ENCODE peak calls at places on chromosome 5, in eight cellular contexts. One of them, this sample, is unnamed.

GRCh38 chr5:168128556-168128955 is 162.9 kb upstream of the WWC1 start:
- DNase-seq in GM12865: no peak
- DNase-seq in HFFc6: no peak
- DNase-seq in fibroblast of pulmonary artery: no peak
- DNase-seq in uterus: no peak
- DNase-seq in heart left ventricle: peak; percentile 35
- DNase-seq in nephron progenitor cell: no peak
- DNase-seq in heart right ventricle: no peak
- DNase-seq in this sample: no peak

GRCh38 chr5:36180556-36181350 is 28.8 kb downstream of the SKP2 start:
- DNase-seq in GM12865: no peak
- DNase-seq in HFFc6: no peak
- DNase-seq in fibroblast of pulmonary artery: no peak
- DNase-seq in uterus: no peak
- DNase-seq in heart left ventricle: no peak
- DNase-seq in nephron progenitor cell: no peak
- DNase-seq in heart right ventricle: no peak
- DNase-seq in this sample: no peak

GRCh38 chr5:10987881-10988504 is 227.0 kb upstream of the DAP start:
- DNase-seq in GM12865: peak; percentile 85
- DNase-seq in HFFc6: no peak
- DNase-seq in fibroblast of pulmonary artery: peak; percentile 3
- DNase-seq in uterus: peak; percentile 16
- DNase-seq in heart left ventricle: peak; percentile 74
- DNase-seq in nephron progenitor cell: peak; percentile 86
- DNase-seq in heart right ventricle: peak; percentile 75
- DNase-seq in this sample: peak; percentile 90

GRCh38 chr5:120644516-120644915 is 180.4 kb downstream of the PRR16 start:
- DNase-seq in GM12865: no peak
- DNase-seq in HFFc6: no peak
- DNase-seq in fibroblast of pulmonary artery: peak; percentile 2
- DNase-seq in uterus: no peak
- DNase-seq in heart left ventricle: no peak
- DNase-seq in nephron progenitor cell: no peak
- DNase-seq in heart right ventricle: no peak
- DNase-seq in this sample: no peak

GRCh38 chr5:102421647-102422046 is 77.2 kb downstream of the SLCO6A1 start:
- DNase-seq in GM12865: peak; percentile 8
- DNase-seq in HFFc6: no peak
- DNase-seq in fibroblast of pulmonary artery: no peak
- DNase-seq in uterus: no peak
- DNase-seq in heart left ventricle: no peak
- DNase-seq in nephron progenitor cell: no peak
- DNase-seq in heart right ventricle: no peak
- DNase-seq in this sample: no peak

GRCh38 chr5:142769251-142769792 is 855 bp upstream of the ARHGAP26 start:
- DNase-seq in GM12865: no peak
- DNase-seq in HFFc6: no peak
- DNase-seq in fibroblast of pulmonary artery: no peak
- DNase-seq in uterus: no peak
- DNase-seq in heart left ventricle: no peak
- DNase-seq in nephron progenitor cell: peak; percentile 8
- DNase-seq in heart right ventricle: no peak
- DNase-seq in this sample: peak; percentile 38

GRCh38 chr5:143679777-143680176 is 132.2 kb upstream of the HMHB1 start:
- DNase-seq in GM12865: no peak
- DNase-seq in HFFc6: peak; percentile 72
- DNase-seq in fibroblast of pulmonary artery: peak; percentile 6
- DNase-seq in uterus: no peak
- DNase-seq in heart left ventricle: no peak
- DNase-seq in nephron progenitor cell: no peak
- DNase-seq in heart right ventricle: no peak
- DNase-seq in this sample: no peak

GRCh38 chr5:127447822-127448221 is 69.6 kb upstream of the PRRC1 start:
- DNase-seq in GM12865: no peak
- DNase-seq in HFFc6: peak; percentile 33
- DNase-seq in fibroblast of pulmonary artery: peak; percentile 34
- DNase-seq in uterus: no peak
- DNase-seq in heart left ventricle: no peak
- DNase-seq in nephron progenitor cell: no peak
- DNase-seq in heart right ventricle: no peak
- DNase-seq in this sample: no peak

GRCh38 chr5:176394096-176394495 is 5.5 kb downstream of the HIGD2A start:
- DNase-seq in GM12865: no peak
- DNase-seq in HFFc6: no peak
- DNase-seq in fibroblast of pulmonary artery: no peak
- DNase-seq in uterus: no peak
- DNase-seq in heart left ventricle: no peak
- DNase-seq in nephron progenitor cell: no peak
- DNase-seq in heart right ventricle: no peak
- DNase-seq in this sample: no peak

GRCh38 chr5:119280380-119280779 is 75.4 kb upstream of the TNFAIP8 start:
- DNase-seq in GM12865: no peak
- DNase-seq in HFFc6: no peak
- DNase-seq in fibroblast of pulmonary artery: no peak
- DNase-seq in uterus: no peak
- DNase-seq in heart left ventricle: no peak
- DNase-seq in nephron progenitor cell: no peak
- DNase-seq in heart right ventricle: no peak
- DNase-seq in this sample: no peak

GRCh38 chr5:79800979-79801827 is 111.6 kb downstream of the CMYA5 start:
- DNase-seq in GM12865: peak; percentile 29
- DNase-seq in HFFc6: no peak
- DNase-seq in fibroblast of pulmonary artery: peak; percentile 7
- DNase-seq in uterus: no peak
- DNase-seq in heart left ventricle: no peak
- DNase-seq in nephron progenitor cell: no peak
- DNase-seq in heart right ventricle: no peak
- DNase-seq in this sample: no peak

GRCh38 chr5:98570661-98571181 is 202.7 kb upstream of the RGMB start:
- DNase-seq in GM12865: no peak
- DNase-seq in HFFc6: peak; percentile 36
- DNase-seq in fibroblast of pulmonary artery: peak; percentile 31
- DNase-seq in uterus: no peak
- DNase-seq in heart left ventricle: no peak
- DNase-seq in nephron progenitor cell: peak; percentile 4
- DNase-seq in heart right ventricle: no peak
- DNase-seq in this sample: peak; percentile 53

GRCh38 chr5:150142800-150143724 is 12.6 kb downstream of the PDGFRB start:
- DNase-seq in GM12865: no peak
- DNase-seq in HFFc6: peak; percentile 95
- DNase-seq in fibroblast of pulmonary artery: peak; percentile 94
- DNase-seq in uterus: peak; percentile 94
- DNase-seq in heart left ventricle: peak; percentile 75
- DNase-seq in nephron progenitor cell: no peak
- DNase-seq in heart right ventricle: peak; percentile 81
- DNase-seq in this sample: no peak

GRCh38 chr5:35859101-35859661 is 2.5 kb downstream of the IL7R start:
- DNase-seq in GM12865: no peak
- DNase-seq in HFFc6: peak; percentile 36
- DNase-seq in fibroblast of pulmonary artery: peak; percentile 19
- DNase-seq in uterus: no peak
- DNase-seq in heart left ventricle: no peak
- DNase-seq in nephron progenitor cell: no peak
- DNase-seq in heart right ventricle: no peak
- DNase-seq in this sample: no peak

GRCh38 chr5:3023678-3024077 is 272.2 kb upstream of the IRX2 start:
- DNase-seq in GM12865: no peak
- DNase-seq in HFFc6: no peak
- DNase-seq in fibroblast of pulmonary artery: no peak
- DNase-seq in uterus: no peak
- DNase-seq in heart left ventricle: no peak
- DNase-seq in nephron progenitor cell: no peak
- DNase-seq in heart right ventricle: no peak
- DNase-seq in this sample: no peak

GRCh38 chr5:3024976-3025375 is 273.5 kb upstream of the IRX2 start:
- DNase-seq in GM12865: no peak
- DNase-seq in HFFc6: no peak
- DNase-seq in fibroblast of pulmonary artery: no peak
- DNase-seq in uterus: no peak
- DNase-seq in heart left ventricle: no peak
- DNase-seq in nephron progenitor cell: no peak
- DNase-seq in heart right ventricle: no peak
- DNase-seq in this sample: no peak

GRCh38 chr5:3025392-3025791 is 273.9 kb upstream of the IRX2 start:
- DNase-seq in GM12865: no peak
- DNase-seq in HFFc6: no peak
- DNase-seq in fibroblast of pulmonary artery: no peak
- DNase-seq in uterus: no peak
- DNase-seq in heart left ventricle: no peak
- DNase-seq in nephron progenitor cell: no peak
- DNase-seq in heart right ventricle: no peak
- DNase-seq in this sample: no peak

GRCh38 chr5:3024541-3024940 is 273.1 kb upstream of the IRX2 start:
- DNase-seq in GM12865: no peak
- DNase-seq in HFFc6: no peak
- DNase-seq in fibroblast of pulmonary artery: no peak
- DNase-seq in uterus: no peak
- DNase-seq in heart left ventricle: no peak
- DNase-seq in nephron progenitor cell: no peak
- DNase-seq in heart right ventricle: no peak
- DNase-seq in this sample: no peak

GRCh38 chr5:3024126-3024525 is 272.6 kb upstream of the IRX2 start:
- DNase-seq in GM12865: no peak
- DNase-seq in HFFc6: no peak
- DNase-seq in fibroblast of pulmonary artery: no peak
- DNase-seq in uterus: no peak
- DNase-seq in heart left ventricle: no peak
- DNase-seq in nephron progenitor cell: no peak
- DNase-seq in heart right ventricle: no peak
- DNase-seq in this sample: no peak
- TF ChIP-seq CTCF in GM12865: no peak
- TF ChIP-seq CTCF in HFFc6: no peak
- TF ChIP-seq CTCF in fibroblast of pulmonary artery: no peak
- TF ChIP-seq CTCF in uterus: no peak
- TF ChIP-seq CTCF in heart left ventricle: no peak
- TF ChIP-seq CTCF in nephron progenitor cell: no peak
- TF ChIP-seq CTCF in heart right ventricle: no peak
- TF ChIP-seq CTCF in this sample: no peak

GRCh38 chr5:94788527-94788926 is 170.1 kb downstream of the SLF1 start:
- DNase-seq in GM12865: no peak
- DNase-seq in HFFc6: no peak
- DNase-seq in fibroblast of pulmonary artery: no peak
- DNase-seq in uterus: no peak
- DNase-seq in heart left ventricle: no peak
- DNase-seq in nephron progenitor cell: no peak
- DNase-seq in heart right ventricle: no peak
- DNase-seq in this sample: no peak

GRCh38 chr5:94782376-94782775 is 163.9 kb downstream of the SLF1 start:
- DNase-seq in GM12865: no peak
- DNase-seq in HFFc6: no peak
- DNase-seq in fibroblast of pulmonary artery: no peak
- DNase-seq in uterus: no peak
- DNase-seq in heart left ventricle: no peak
- DNase-seq in nephron progenitor cell: no peak
- DNase-seq in heart right ventricle: no peak
- DNase-seq in this sample: no peak

GRCh38 chr5:94779684-94780083 is 161.2 kb downstream of the SLF1 start:
- DNase-seq in GM12865: no peak
- DNase-seq in HFFc6: no peak
- DNase-seq in fibroblast of pulmonary artery: no peak
- DNase-seq in uterus: no peak
- DNase-seq in heart left ventricle: no peak
- DNase-seq in nephron progenitor cell: no peak
- DNase-seq in heart right ventricle: no peak
- DNase-seq in this sample: no peak

GRCh38 chr5:94785111-94785510 is 166.6 kb downstream of the SLF1 start:
- DNase-seq in GM12865: no peak
- DNase-seq in HFFc6: no peak
- DNase-seq in fibroblast of pulmonary artery: peak; percentile 8
- DNase-seq in uterus: no peak
- DNase-seq in heart left ventricle: no peak
- DNase-seq in nephron progenitor cell: no peak
- DNase-seq in heart right ventricle: no peak
- DNase-seq in this sample: no peak
- TF ChIP-seq CTCF in GM12865: no peak
- TF ChIP-seq CTCF in HFFc6: peak; percentile 51
- TF ChIP-seq CTCF in fibroblast of pulmonary artery: peak; percentile 17
- TF ChIP-seq CTCF in uterus: no peak
- TF ChIP-seq CTCF in heart left ventricle: no peak
- TF ChIP-seq CTCF in nephron progenitor cell: peak; percentile 27
- TF ChIP-seq CTCF in heart right ventricle: no peak
- TF ChIP-seq CTCF in this sample: no peak

DNA sequence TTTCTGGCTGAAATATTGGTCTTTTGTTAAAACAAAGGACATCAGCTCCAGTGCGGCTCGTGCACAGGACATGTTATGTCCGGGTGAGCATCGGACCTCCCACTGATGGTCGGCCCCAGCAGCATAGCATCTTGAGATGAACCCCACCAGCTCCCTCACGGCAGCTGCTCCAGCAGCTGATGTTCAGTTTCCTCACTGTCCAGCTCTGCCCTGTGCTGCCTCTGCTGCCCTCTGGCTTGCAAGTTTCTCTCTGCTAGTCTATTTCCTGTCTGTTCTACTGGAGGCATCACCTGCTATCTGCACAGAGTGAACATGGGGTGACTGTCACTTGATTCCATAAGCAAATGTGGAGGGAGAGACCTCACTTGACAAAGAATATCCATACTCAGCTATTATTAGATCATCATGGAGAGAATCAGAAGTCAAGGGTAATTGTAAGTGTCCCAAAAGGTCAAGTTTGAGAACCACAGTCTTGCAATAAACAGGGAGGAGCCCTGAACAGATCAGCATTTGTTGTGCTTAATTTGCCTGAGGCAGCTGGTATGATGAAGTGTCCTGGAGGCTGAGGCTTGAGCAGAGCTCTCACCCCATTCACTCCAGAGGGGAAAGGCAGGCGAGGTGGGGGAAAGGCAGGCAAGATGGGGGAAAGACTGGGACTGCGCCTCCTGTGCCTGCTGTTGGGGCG is 702.8 kb downstream of the SEMA5A start:
- DNase-seq in GM12865: no peak
- DNase-seq in HFFc6: peak; percentile 71
- DNase-seq in fibroblast of pulmonary artery: peak; percentile 48
- DNase-seq in uterus: no peak
- DNase-seq in heart left ventricle: no peak
- DNase-seq in nephron progenitor cell: no peak
- DNase-seq in heart right ventricle: no peak
- DNase-seq in this sample: peak; percentile 39
- TF ChIP-seq CTCF in GM12865: no peak
- TF ChIP-seq CTCF in HFFc6: peak; percentile 80
- TF ChIP-seq CTCF in fibroblast of pulmonary artery: peak; percentile 58
- TF ChIP-seq CTCF in uterus: no peak
- TF ChIP-seq CTCF in heart left ventricle: no peak
- TF ChIP-seq CTCF in nephron progenitor cell: no peak
- TF ChIP-seq CTCF in heart right ventricle: no peak
- TF ChIP-seq CTCF in this sample: no peak

DNA sequence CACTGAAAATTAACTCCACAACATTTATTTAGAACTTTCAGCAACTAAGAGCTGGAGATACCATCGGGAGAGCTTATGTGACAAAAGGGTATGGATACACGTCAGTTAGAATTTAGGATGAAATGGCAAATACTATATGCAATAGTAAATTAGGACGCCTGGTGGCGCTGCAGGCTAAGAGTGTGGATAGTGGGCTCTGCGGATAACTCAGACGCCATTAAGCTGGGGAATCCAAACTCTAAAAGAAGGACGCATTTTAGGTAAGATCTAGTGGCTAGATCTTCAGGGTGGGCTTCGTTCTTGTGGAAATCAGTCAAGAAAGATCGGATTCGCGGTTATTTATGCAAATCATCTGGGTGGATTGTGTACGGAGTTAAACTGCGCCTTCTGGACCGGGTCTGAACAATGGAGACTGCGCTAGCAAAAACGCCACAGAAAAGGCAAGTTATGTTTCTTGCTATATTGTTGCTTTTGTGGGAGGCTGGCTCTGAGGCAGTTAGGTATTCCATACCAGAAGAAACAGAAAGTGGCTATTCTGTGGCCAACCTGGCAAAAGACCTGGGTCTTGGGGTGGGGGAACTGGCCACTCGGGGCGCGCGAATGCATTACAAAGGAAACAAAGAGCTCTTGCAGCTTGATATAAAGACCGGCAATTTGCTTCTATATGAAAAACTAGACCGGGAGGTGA is at the start of gene PCDHB5:
- DNase-seq in GM12865: no peak
- DNase-seq in HFFc6: no peak
- DNase-seq in fibroblast of pulmonary artery: peak; percentile 27
- DNase-seq in uterus: no peak
- DNase-seq in heart left ventricle: no peak
- DNase-seq in nephron progenitor cell: peak; percentile 14
- DNase-seq in heart right ventricle: no peak
- DNase-seq in this sample: peak; percentile 70
- TF ChIP-seq CTCF in GM12865: no peak
- TF ChIP-seq CTCF in HFFc6: peak; percentile 68
- TF ChIP-seq CTCF in fibroblast of pulmonary artery: peak; percentile 27
- TF ChIP-seq CTCF in uterus: peak; percentile 16
- TF ChIP-seq CTCF in heart left ventricle: peak; percentile 36
- TF ChIP-seq CTCF in nephron progenitor cell: no peak
- TF ChIP-seq CTCF in heart right ventricle: peak; percentile 55
- TF ChIP-seq CTCF in this sample: peak; percentile 85

This sample was measured in glutamatergic neuron.